ENCODE peak calls at places on chromosomes 6 and 20, in four cellular contexts. Q is K562, C is GM12878, N is HepG2. S is an unnamed sample.

GRCh38 chr20:37636212-37636975 is 57.4 kb upstream of the CTNNBL1 start:
- DNase-seq in N (peak; percentile 69), Q (no peak), C (no peak), S (no peak)

GRCh38 chr20:4813076-4813838 is 91.5 kb downstream of the PRND start:
- DNase-seq in Q (no peak), C (peak; percentile 43), N (no peak), S (no peak)

GRCh38 chr6:41191569-41191968 is 9.4 kb downstream of the TREML2 start:
- DNase-seq in Q (peak; percentile 67), N (no peak), C (no peak), S (peak; percentile 81)

GRCh38 chr6:109790131-109790530 is 99.0 kb downstream of the FIG4 start:
- DNase-seq in C (no peak), Q (no peak), N (peak; percentile 18), S (no peak)

GRCh38 chr20:46145646-46146045 is 27.5 kb downstream of the CD40 start:
- DNase-seq in C (no peak), Q (no peak), N (no peak), S (no peak)

GRCh38 chr20:10861086-10861485 is 187.3 kb upstream of the JAG1 start:
- DNase-seq in Q (no peak), C (no peak), N (no peak), S (no peak)

GRCh38 chr20:4795394-4795793 is 73.7 kb downstream of the PRND start:
- DNase-seq in C (no peak), Q (peak; percentile 31), N (peak; percentile 29), S (no peak)

GRCh38 chr6:166989427-166990034 is 9.7 kb upstream of the CEP43 start:
- DNase-seq in N (peak; percentile 47), Q (no peak), C (no peak), S (peak; percentile 16)

GRCh38 chr6:113903666-113904330 is 46.7 kb downstream of the MARCKS start:
- DNase-seq in N (peak; percentile 45), C (no peak), Q (no peak), S (no peak)

GRCh38 chr20:33561981-33562601 is 72.2 kb downstream of the CBFA2T2 start:
- DNase-seq in C (no peak), N (peak; percentile 93), Q (peak; percentile 10), S (no peak)

GRCh38 chr6:36127462-36128016 is 2.8 kb upstream of the MAPK13 start:
- DNase-seq in Q (peak; percentile 76), N (peak; percentile 77), C (no peak), S (no peak)

GRCh38 chr6:38117281-38117680 is 297.8 kb downstream of the ZFAND3 start:
- DNase-seq in C (no peak), N (no peak), Q (no peak), S (no peak)

GRCh38 chr20:235891-236290 is 8.8 kb downstream of the DEFB129 start:
- DNase-seq in C (no peak), N (no peak), Q (no peak), S (no peak)

GRCh38 chr20:60206259-60206658 is 248.0 kb downstream of the CDH26 start:
- DNase-seq in C (no peak), Q (no peak), N (peak; percentile 31), S (peak; percentile 46)

GRCh38 chr20:32456869-32457421 is 98.8 kb downstream of the ASXL1 start:
- DNase-seq in N (no peak), Q (no peak), C (no peak), S (peak; percentile 86)

GRCh38 chr20:23165964-23166363 is 79.8 kb upstream of the CD93 start:
- DNase-seq in Q (no peak), C (no peak), N (no peak), S (no peak)

GRCh38 chr6:140077712-140078551 is 703.5 kb upstream of the CITED2 start:
- DNase-seq in C (no peak), N (no peak), Q (no peak), S (no peak)

GRCh38 chr6:162706236-162706635 is 21.3 kb downstream of the PRKN start:
- DNase-seq in N (no peak), C (no peak), Q (no peak), S (no peak)

GRCh38 chr6:116616757-116617093 is 446 bp downstream of the RSPH4A start:
- DNase-seq in Q (no peak), N (no peak), C (no peak), S (peak; percentile 28)

GRCh38 chr6:168032383-168032760 is 34.9 kb downstream of the KIF25 start:
- DNase-seq in N (no peak), C (no peak), Q (no peak), S (no peak)

GRCh38 chr6:19838442-19839236 is 1.5 kb downstream of the ID4 start:
- DNase-seq in Q (no peak), C (no peak), N (peak; percentile 95), S (peak; percentile 73)

GRCh38 chr20:46215913-46216707 is 92.2 kb downstream of the CDH22 start:
- DNase-seq in C (no peak), N (peak; percentile 55), Q (peak; percentile 80), S (peak; percentile 63)

GRCh38 chr20:25053207-25054132 is 4.5 kb downstream of the ACSS1 start:
- DNase-seq in C (no peak), Q (no peak), N (no peak), S (no peak)

GRCh38 chr6:14922306-14922705 is 323.6 kb upstream of the JARID2 start:
- DNase-seq in N (no peak), Q (no peak), C (no peak), S (peak; percentile 42)

GRCh38 chr20:51731771-51732453 is 36.3 kb downstream of the ATP9A start:
- DNase-seq in N (no peak), Q (no peak), C (no peak), S (no peak)

GRCh38 chr6:132504757-132505156 is 8.2 kb downstream of the STX7 start:
- DNase-seq in C (no peak), Q (no peak), N (no peak), S (no peak)

GRCh38 chr20:10665027-10665561 is 8.7 kb downstream of the JAG1 start:
- DNase-seq in N (no peak), C (no peak), Q (no peak), S (no peak)

GRCh38 chr6:98516869-98517268 is 317.5 kb upstream of the POU3F2 start:
- DNase-seq in Q (no peak), N (no peak), C (no peak), S (no peak)

GRCh38 chr6:158708239-158708638 is 58.4 kb downstream of the SYTL3 start:
- DNase-seq in N (no peak), Q (no peak), C (no peak), S (no peak)

GRCh38 chr6:158707120-158707519 is 57.3 kb downstream of the SYTL3 start:
- DNase-seq in C (no peak), N (no peak), Q (peak; percentile 54), S (no peak)

GRCh38 chr6:158709809-158710208 is 60.0 kb downstream of the SYTL3 start:
- DNase-seq in Q (no peak), C (no peak), N (no peak), S (no peak)

GRCh38 chr6:158706369-158706982 is 56.6 kb downstream of the SYTL3 start:
- DNase-seq in Q (peak; percentile 58), N (peak; percentile 52), C (no peak), S (peak; percentile 54)

DNA sequence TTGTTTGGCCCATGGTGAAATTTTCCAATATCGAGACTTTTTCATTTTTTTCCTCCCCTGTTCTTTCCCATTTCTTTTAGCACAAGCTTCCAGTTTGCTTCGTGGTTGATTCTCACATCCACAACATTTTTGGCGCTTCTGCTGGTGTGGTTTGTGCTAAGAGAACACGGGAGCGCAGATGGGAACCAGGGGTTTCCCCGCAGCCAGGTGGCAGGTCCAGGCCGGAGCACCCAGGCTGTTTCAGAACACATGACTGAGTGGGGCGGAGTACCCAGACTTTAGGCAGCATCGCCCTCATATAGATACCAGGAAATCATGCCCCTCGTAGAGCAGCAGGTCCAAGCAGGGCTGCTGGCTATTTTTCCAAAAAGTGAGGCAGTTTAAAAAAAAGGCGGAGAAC is 58.0 kb downstream of the SYTL3 start:
- DNase-seq in N (no peak), C (no peak), Q (no peak), S (no peak)
- TF ChIP-seq TCF7 in N (no peak), C (no peak), Q (no peak), S (no peak)

GRCh38 chr6:118712955-118713354 is 61.6 kb upstream of the CEP85L start:
- DNase-seq in N (no peak), Q (no peak), C (no peak), S (no peak)

GRCh38 chr6:118708736-118709135 is 57.3 kb upstream of the CEP85L start:
- DNase-seq in N (no peak), C (no peak), Q (no peak), S (no peak)

GRCh38 chr6:118708055-118708454 is 56.7 kb upstream of the CEP85L start:
- DNase-seq in C (no peak), N (no peak), Q (no peak), S (no peak)

GRCh38 chr6:118710616-118711015 is 59.2 kb upstream of the CEP85L start:
- DNase-seq in Q (no peak), C (no peak), N (no peak), S (no peak)

DNA sequence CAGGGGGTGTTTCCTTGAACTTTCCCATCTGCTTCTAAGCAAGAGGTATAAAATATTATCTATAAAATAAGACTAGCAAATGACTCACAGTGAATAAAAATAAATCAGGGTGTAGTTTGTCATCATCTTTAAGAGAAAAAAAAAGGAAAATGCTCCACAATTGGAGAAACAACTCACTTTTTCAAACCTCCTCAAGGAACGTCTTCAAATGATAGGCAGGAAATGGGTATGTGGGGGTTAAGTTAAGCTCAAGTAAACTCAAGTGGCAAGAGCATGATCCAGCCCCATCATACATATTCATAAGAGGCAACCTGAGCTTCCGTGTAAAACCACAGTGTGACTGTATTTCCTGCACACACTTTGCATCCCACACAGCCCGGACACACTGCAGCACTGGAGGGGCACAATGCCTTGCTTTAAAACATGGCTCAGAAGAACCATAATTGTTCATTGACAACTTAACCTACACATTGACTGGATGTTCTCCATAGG is 58.5 kb upstream of the CEP85L start:
- DNase-seq in C (peak; percentile 85), Q (peak; percentile 40), N (no peak), S (no peak)
- TF ChIP-seq MAX in C (no peak), Q (no peak), N (no peak), S (no peak)

DNA sequence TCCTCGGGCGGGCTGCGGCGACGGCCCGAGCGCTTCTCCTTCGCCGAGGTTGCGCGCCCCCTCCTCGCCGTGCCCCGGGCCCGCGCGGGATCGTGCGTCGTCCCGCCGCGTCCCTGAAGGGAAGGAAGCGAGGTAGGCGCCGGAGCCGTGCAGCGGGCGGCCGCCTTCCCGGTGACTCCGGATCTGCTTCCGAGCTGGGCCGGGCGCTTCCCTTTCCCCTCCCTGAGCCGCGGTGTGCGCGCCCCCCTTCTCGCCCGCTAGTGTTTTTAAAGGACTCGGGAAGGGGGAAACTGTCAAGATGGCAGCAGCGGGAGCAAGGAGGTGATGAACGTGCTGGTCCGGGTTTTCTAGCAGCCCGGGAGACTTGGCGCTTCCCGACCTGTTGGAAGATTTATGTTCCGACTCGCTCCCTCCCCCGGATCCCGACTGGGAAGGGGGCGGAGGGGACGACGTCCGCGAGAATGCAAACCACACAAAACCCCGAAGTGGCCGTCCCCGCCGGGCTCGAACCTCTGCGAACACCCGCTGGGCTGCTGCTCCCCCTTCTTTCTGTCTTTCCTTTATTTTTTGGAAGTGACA is 744 bp upstream of the FOXO3 start:
- DNase-seq in N (peak; percentile 39), Q (peak; percentile 46), C (no peak), S (peak; percentile 78)
- TF ChIP-seq TCF7 in N (no peak), Q (no peak), C (no peak), S (no peak)

DNA sequence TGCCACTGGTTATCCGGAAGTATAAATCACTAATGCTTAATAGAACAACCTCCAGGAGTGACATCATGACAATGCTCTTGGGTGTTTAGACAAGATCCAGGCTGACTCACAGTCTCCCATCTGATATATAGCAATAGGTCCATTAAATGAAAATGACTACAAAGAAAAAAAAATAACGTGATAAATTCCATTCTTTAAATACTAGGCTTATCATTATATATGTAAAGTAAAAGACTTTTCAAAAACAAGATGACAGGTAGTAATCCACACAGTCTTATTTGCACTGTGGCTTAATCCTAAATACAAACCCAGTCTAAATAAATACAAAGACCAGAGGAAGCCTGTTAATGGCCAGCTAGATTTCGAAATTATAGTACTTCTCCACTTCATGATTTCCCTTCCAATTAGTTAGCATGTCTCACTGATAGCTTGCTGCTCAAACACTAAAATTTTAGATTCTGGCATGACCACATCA is 149.1 kb upstream of the BEND3 start:
- DNase-seq in Q (no peak), C (no peak), N (peak; percentile 91), S (no peak)
- TF ChIP-seq MAX in Q (no peak), C (no peak), N (no peak), S (no peak)